ENCODE peak calls at places on chromosomes 3 and 15, in ten cellular contexts. J is sciatic nerve; B is amygdala; W is dermis blood vessel endothelial cell; V is neural progenitor cell; L is tibial nerve; N is H4; F is activated T-cell treated with anti-CD3 and anti-CD28 coated beads for 1 hour; O is stimulated activated CD8-positive, alpha-beta memory T cell treated with anti-CD3 and anti-CD28 coated beads, Interleukin-15, amount 100 ng/mL, for 1 hour; I is NCI-H1694. Y is an unnamed sample.

GRCh38 chr15:39704684-39705083 is 78.0 kb downstream of the FSIP1 start:
- DNase-seq in O (no peak), N (no peak), V (no peak), L (no peak), W (no peak), F (no peak), J (no peak), B (no peak), I (no peak), Y (no peak)

GRCh38 chr3:41673643-41674042 is 288.3 kb downstream of the ULK4 start:
- DNase-seq in J (no peak), W (peak), V (no peak), B (no peak), N (no peak), L (no peak), F (no peak), I (no peak), O (no peak), Y (no peak)

GRCh38 chr3:118943597-118943996 is 91.0 kb downstream of the IGSF11 start:
- DNase-seq in L (no peak), B (no peak), N (no peak), I (peak), W (no peak), O (no peak), J (no peak), V (no peak), F (no peak), Y (no peak)

GRCh38 chr15:67701669-67702068 is 123.6 kb upstream of the SKOR1 start:
- DNase-seq in F (no peak), W (no peak), O (no peak), L (no peak), J (no peak), B (no peak), V (no peak), I (no peak), N (no peak), Y (no peak)

GRCh38 chr3:118683636-118684035 is 351.0 kb downstream of the IGSF11 start:
- DNase-seq in B (no peak), I (no peak), N (no peak), V (no peak), F (no peak), J (no peak), L (no peak), O (no peak), W (no peak), Y (no peak)

GRCh38 chr3:132417695-132418520 is 606 bp downstream of the DNAJC13 start:
- DNase-seq in I (peak), L (peak), J (no peak), N (peak), O (no peak), W (peak), F (no peak), B (peak), V (peak), Y (peak)

GRCh38 chr3:55434789-55435188 is 52.3 kb downstream of the WNT5A start:
- DNase-seq in J (no peak), O (no peak), L (no peak), I (no peak), V (peak), W (no peak), B (no peak), N (peak), F (no peak), Y (peak)

GRCh38 chr3:184145120-184145524 is 10.0 kb downstream of the EIF2B5 start:
- DNase-seq in L (no peak), J (no peak), N (peak), W (peak), I (peak), V (peak), F (no peak), B (peak), O (no peak), Y (peak)

GRCh38 chr3:8318002-8318649 is 183.5 kb upstream of the LMCD1 start:
- DNase-seq in I (no peak), V (no peak), J (no peak), N (no peak), W (no peak), L (no peak), B (no peak), F (no peak), O (no peak), Y (no peak)

GRCh38 chr3:45226206-45226915 is at the start of gene TMEM158:
- DNase-seq in F (peak), V (peak), W (peak), L (peak), N (peak), O (peak), J (peak), B (peak), I (no peak), Y (peak)

GRCh38 chr3:30655187-30655812 is 48.9 kb downstream of the TGFBR2 start:
- DNase-seq in V (no peak), N (peak), W (peak), I (no peak), F (no peak), O (no peak), L (no peak), B (no peak), J (no peak), Y (no peak)

GRCh38 chr15:34760909-34761308 is 6.1 kb upstream of the GJD2 start:
- DNase-seq in I (no peak), L (no peak), J (no peak), V (no peak), F (no peak), O (no peak), N (no peak), W (no peak), B (no peak), Y (no peak)

Y was measured in H9.